ENCODE peak calls at places on chromosomes 4 and X, in six cellular contexts. P is T-helper 22 cell, A is GM23248, L is HFF-Myc, M is substantia nigra, V is H4. R is an unnamed sample.

GRCh38 chrX:65522739-65523372 is 11.7 kb downstream of the LAS1L start:
- DNase-seq in P (no peak), A (peak; percentile 62), L (no peak), M (no peak), V (no peak), R (no peak)

GRCh38 chr4:172553216-172553615 is 615.4 kb upstream of the GALNT7 start:
- DNase-seq in P (no peak), A (no peak), L (no peak), M (no peak), V (no peak), R (no peak)

GRCh38 chr4:126051709-126052424 is 737.1 kb downstream of the FAT4 start:
- DNase-seq in P (no peak), A (peak; percentile 76), L (peak; percentile 75), M (peak; percentile 6), V (peak; percentile 31), R (no peak)

GRCh38 chr4:36152712-36153111 is 91.6 kb downstream of the ARAP2 start:
- DNase-seq in P (no peak), A (no peak), L (no peak), M (no peak), V (no peak), R (no peak)

GRCh38 chrX:10620121-10620699 is at the start of gene MID1:
- DNase-seq in P (no peak), A (peak; percentile 75), L (no peak), M (peak; percentile 49), V (peak; percentile 84), R (peak; percentile 59)

GRCh38 chrX:19072372-19072771 is 49.9 kb downstream of the ADGRG2 start:
- DNase-seq in P (no peak), A (no peak), L (no peak), M (no peak), V (no peak), R (no peak)

GRCh38 chr4:174119051-174119450 is 164.4 kb downstream of the FBXO8 start:
- DNase-seq in P (no peak), A (peak; percentile 90), L (peak; percentile 17), M (no peak), V (peak; percentile 71), R (no peak)

GRCh38 chr4:16643852-16644251 is 254.6 kb downstream of the LDB2 start:
- DNase-seq in P (no peak), A (no peak), L (no peak), M (no peak), V (no peak), R (no peak)

GRCh38 chr4:10460313-10461047 is 3.3 kb upstream of the ZNF518B start:
- DNase-seq in P (no peak), A (no peak), L (no peak), M (no peak), V (no peak), R (no peak)

GRCh38 chr4:10582059-10582686 is 102.4 kb downstream of the CLNK start:
- DNase-seq in P (no peak), A (peak; percentile 74), L (peak; percentile 21), M (peak; percentile 16), V (peak; percentile 60), R (peak; percentile 31)

GRCh38 chr4:38034986-38035882 is 75.0 kb downstream of the PTTG2 start:
- DNase-seq in P (no peak), A (peak; percentile 76), L (peak; percentile 26), M (no peak), V (peak; percentile 53), R (peak; percentile 70)

GRCh38 chr4:148653681-148654080 is 211.5 kb upstream of the NR3C2 start:
- DNase-seq in P (no peak), A (no peak), L (no peak), M (no peak), V (no peak), R (no peak)

R was measured in tibial nerve.